ENCODE peak calls at places on chromosomes 6 and 20, in seven cellular contexts. N is sigmoid colon; M is CD8-positive, alpha-beta T cell; D is PC-3; W is heart left ventricle; Q is DND-41; E is GM23338. C is an unnamed sample.

GRCh38 chr6:158358450-158359077 is 46.3 kb downstream of the TULP4 start:
- DNase-seq in D (no peak), N (no peak), Q (no peak), W (no peak), E (no peak), M (no peak), C (no peak)

GRCh38 chr20:7624886-7625285 is 315.4 kb downstream of the HAO1 start:
- DNase-seq in D (no peak), N (no peak), W (no peak), M (no peak), Q (no peak), E (no peak), C (peak; percentile 52)

GRCh38 chr20:58521763-58522162 is 6.6 kb upstream of the APCDD1L start:
- DNase-seq in N (peak; percentile 30), M (no peak), D (no peak), Q (no peak), W (no peak), E (no peak), C (no peak)

GRCh38 chr6:152700427-152700826 is 2.7 kb downstream of the MYCT1 start:
- DNase-seq in M (no peak), Q (no peak), E (no peak), D (no peak), N (no peak), W (no peak), C (no peak)

GRCh38 chr6:107202876-107203468 is 87.7 kb upstream of the BEND3 start:
- DNase-seq in M (no peak), Q (no peak), E (no peak), D (peak; percentile 19), N (no peak), W (no peak), C (no peak)

GRCh38 chr6:20978176-20978614 is 443.9 kb downstream of the CDKAL1 start:
- DNase-seq in N (no peak), D (no peak), Q (no peak), E (no peak), M (no peak), W (no peak), C (no peak)

GRCh38 chr6:116115781-116116180 is 10.2 kb downstream of the COL10A1 start:
- DNase-seq in Q (no peak), N (no peak), D (peak; percentile 6), W (no peak), M (no peak), E (no peak), C (no peak)

GRCh38 chr20:40562031-40562430 is 127.0 kb downstream of the MAFB start:
- DNase-seq in W (no peak), E (no peak), D (peak; percentile 11), N (no peak), M (no peak), Q (no peak), C (no peak)

GRCh38 chr20:47318596-47319516 is 37.6 kb downstream of the ZMYND8 start:
- DNase-seq in D (peak; percentile 67), N (peak; percentile 96), M (no peak), Q (no peak), W (peak; percentile 83), E (peak; percentile 83), C (no peak)

GRCh38 chr6:141988954-141989705 is 143.6 kb upstream of the GJE1 start:
- DNase-seq in M (no peak), D (peak; percentile 77), E (peak; percentile 89), N (no peak), Q (peak; percentile 22), W (no peak), C (peak; percentile 33)

GRCh38 chr6:3850451-3851203 is 1.5 kb downstream of the FAM50B start:
- DNase-seq in E (no peak), W (no peak), D (no peak), Q (no peak), N (no peak), M (no peak), C (no peak)

GRCh38 chr6:118890997-118891790 is 2.8 kb upstream of the ASF1A start:
- DNase-seq in Q (no peak), N (no peak), M (no peak), E (no peak), W (no peak), D (peak; percentile 52), C (no peak)

GRCh38 chr6:21942910-21943309 is 349.4 kb downstream of the SOX4 start:
- DNase-seq in D (no peak), Q (no peak), E (no peak), N (no peak), M (no peak), W (no peak), C (no peak)

GRCh38 chr20:39072132-39072531 is 110.0 kb downstream of the DHX35 start:
- DNase-seq in D (no peak), N (no peak), E (no peak), M (no peak), Q (no peak), W (no peak), C (no peak)

GRCh38 chr6:49890988-49891387 is 24.7 kb upstream of the CRISP1 start:
- DNase-seq in N (no peak), W (no peak), Q (no peak), D (no peak), E (peak; percentile 90), M (no peak), C (no peak)

GRCh38 chr6:144151010-144151727 is 852 bp downstream of the STX11 start:
- DNase-seq in W (no peak), M (peak; percentile 10), E (peak; percentile 9), N (no peak), D (peak; percentile 13), Q (peak; percentile 39), C (no peak)

GRCh38 chr20:62735331-62735821 is 26.7 kb downstream of the NTSR1 start:
- DNase-seq in N (no peak), E (no peak), W (no peak), Q (no peak), M (no peak), D (no peak), C (peak; percentile 11)

GRCh38 chr6:73041051-73041450 is 184.2 kb downstream of the KHDC1L start:
- DNase-seq in D (no peak), W (no peak), N (no peak), E (no peak), Q (no peak), M (no peak), C (no peak)

GRCh38 chr20:9794831-9795230 is 44.0 kb downstream of the PAK5 start:
- DNase-seq in Q (no peak), W (no peak), D (no peak), M (no peak), N (no peak), E (no peak), C (no peak)

GRCh38 chr6:44606506-44606905 is 219.0 kb downstream of the CDC5L start:
- DNase-seq in Q (no peak), M (no peak), E (no peak), N (no peak), D (no peak), W (peak; percentile 54), C (no peak)

GRCh38 chr6:68343901-68344300 is 291.2 kb upstream of the ADGRB3 start:
- DNase-seq in M (no peak), W (no peak), N (no peak), D (peak; percentile 83), E (peak; percentile 91), Q (peak; percentile 16), C (peak; percentile 7)

GRCh38 chr6:158826819-158827501 is 7.8 kb upstream of the EZR start:
- DNase-seq in N (no peak), W (no peak), E (no peak), M (no peak), Q (no peak), D (no peak), C (no peak)

DNA sequence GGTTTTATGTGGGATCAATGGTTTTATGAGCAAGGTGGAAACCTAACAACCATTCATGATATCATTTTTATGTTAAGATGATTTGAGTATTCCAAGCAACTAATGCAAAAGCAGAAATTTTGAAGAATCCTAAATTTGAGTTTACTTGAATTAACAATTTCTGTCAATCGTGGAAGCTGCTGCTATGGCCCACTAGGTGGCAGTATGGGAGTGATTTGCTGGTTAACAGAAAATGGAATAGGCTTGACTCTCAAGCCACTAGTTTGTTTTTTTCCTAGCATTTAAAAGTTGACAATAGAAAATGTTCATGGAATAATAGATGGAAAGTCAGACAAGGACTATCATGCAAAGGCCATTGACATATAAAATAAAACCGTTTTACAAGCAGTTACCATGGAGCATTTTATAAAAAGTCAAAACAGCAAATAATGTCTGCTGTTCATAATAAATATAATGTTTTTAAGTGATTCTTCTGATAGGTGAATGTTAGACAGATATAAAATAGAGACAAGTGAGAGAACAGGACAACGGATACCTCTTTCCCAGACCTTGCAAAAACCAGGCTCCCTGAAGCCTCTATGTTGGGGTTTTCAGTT is 43.0 kb upstream of the TMEM200A start:
- DNase-seq in E (peak; percentile 80), M (no peak), N (no peak), D (peak; percentile 68), Q (peak; percentile 61), W (no peak), C (peak; percentile 36)
- TF ChIP-seq CTCF in E (peak; percentile 86), M (peak; percentile 92), N (peak; percentile 74), D (peak; percentile 85), Q (peak; percentile 97), W (peak; percentile 87), C (peak; percentile 97)

GRCh38 chr20:50247196-50248094 is 56.8 kb downstream of the CEBPB start:
- DNase-seq in W (peak; percentile 7), N (no peak), E (no peak), D (no peak), M (no peak), Q (no peak), C (no peak)
- H3K27ac ChIP-seq in W (no peak overlapping the region), N (no peak overlapping the region), E (no peak overlapping the region), D (peak overlapping the region; percentile 75), M (no peak overlapping the region), Q (no peak overlapping the region), C (no peak overlapping the region)

DNA sequence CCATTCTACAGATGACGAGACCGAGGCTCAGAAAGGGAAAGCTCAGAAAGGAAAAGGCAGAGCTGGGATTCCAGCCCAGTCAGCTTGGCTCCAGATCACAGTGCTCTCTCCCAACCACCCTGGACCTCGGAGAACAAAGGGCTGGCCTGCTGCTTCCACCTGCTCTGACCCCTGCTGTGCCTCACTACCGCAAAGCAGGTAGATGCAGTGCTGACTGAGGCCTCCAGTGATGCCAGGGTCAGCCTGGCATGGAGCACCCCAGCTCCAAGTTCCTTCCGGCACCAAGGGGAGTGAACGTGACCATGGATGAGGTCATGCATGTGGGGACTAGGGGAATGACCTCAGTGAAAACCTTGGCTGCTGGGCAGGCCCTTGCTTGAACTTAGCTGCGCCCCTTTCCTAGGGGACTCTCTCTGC is 20.7 kb upstream of the TLDC2 start:
- DNase-seq in Q (no peak), E (no peak), D (no peak), N (no peak), M (no peak), W (peak; percentile 61), C (no peak)
- H3K4me1 ChIP-seq in Q (peaks cover 4% of the 10 kb centered on the region), E (no peaks in the 10 kb centered on the region), D (peaks cover 18% of the 10 kb centered on the region), N (peaks cover 85% of the 10 kb centered on the region), M (peaks cover 14% of the 10 kb centered on the region), W (peaks cover 86% of the 10 kb centered on the region), C (peaks cover 37% of the 10 kb centered on the region)

GRCh38 chr6:71706523-71706922 is 179.8 kb upstream of the RIMS1 start:
- DNase-seq in W (no peak), M (no peak), N (no peak), E (no peak), Q (no peak), D (no peak), C (no peak)

DNA sequence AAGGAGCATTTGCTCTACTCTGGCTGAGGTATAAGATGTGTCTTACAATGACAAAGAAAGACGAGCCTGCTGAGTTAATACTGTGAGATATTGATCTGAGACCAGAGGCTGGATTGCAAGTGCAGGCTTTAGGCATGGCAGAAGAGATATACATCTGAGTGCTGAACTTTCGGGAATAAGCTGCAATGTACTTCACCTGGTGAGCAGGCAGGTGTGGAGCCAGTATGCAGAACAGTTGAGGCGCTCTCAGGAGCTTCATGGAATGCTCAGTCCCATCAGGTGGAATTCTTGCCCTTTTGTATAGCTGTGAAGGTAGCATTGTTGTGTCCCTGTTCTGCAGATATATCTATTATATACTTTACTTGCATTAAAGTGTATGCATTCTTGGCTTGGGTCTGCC is 179.3 kb upstream of the RIMS1 start:
- DNase-seq in W (no peak), M (no peak), D (no peak), E (peak; percentile 19), Q (no peak), N (no peak), C (no peak)
- TF ChIP-seq CTCF in W (no peak), M (no peak), D (no peak), E (no peak), Q (no peak), N (no peak), C (no peak)

C was measured in foreskin keratinocyte.